ENCODE peak calls at places on chromosomes 11 and 22, in ten cellular contexts. Y is brain microvascular endothelial cell; D is ovary; I is cardiac fibroblast; T is kidney; A is GM06990; O is suprapubic skin; V is PC-9; U is epithelial cell of esophagus; S is CD8-positive, alpha-beta T cell. N is an unnamed sample.
A peak's percentile ranks its signal among the peaks of the same experiment; 100 is the strongest.

GRCh38 chr11:18329196-18329870 is 7.0 kb downstream of the GTF2H1 start:
- DNase-seq in Y (no peak), D (no peak), I (no peak), T (no peak), A (peak; percentile 54), O (no peak), V (peak; percentile 25), U (peak; percentile 77), S (no peak), N (no peak)

GRCh38 chr11:131498631-131499053 is 128.2 kb downstream of the NTM start:
- DNase-seq in Y (no peak), D (no peak), I (no peak), T (no peak), A (no peak), O (no peak), V (no peak), U (no peak), S (no peak), N (no peak)

GRCh38 chr11:117824571-117825537 is at the start of gene FXYD2:
- DNase-seq in Y (no peak), D (peak; percentile 77), I (peak; percentile 72), T (peak; percentile 92), A (no peak), O (peak; percentile 81), V (no peak), U (peak; percentile 34), S (no peak), N (no peak)

GRCh38 chr22:21823740-21824438 is 43.6 kb downstream of the MAPK1 start:
- DNase-seq in Y (peak; percentile 33), D (no peak), I (peak; percentile 27), T (no peak), A (no peak), O (no peak), V (no peak), U (no peak), S (no peak), N (no peak)

GRCh38 chr11:121070951-121071350 is 30.1 kb upstream of the TECTA start:
- DNase-seq in Y (no peak), D (no peak), I (no peak), T (no peak), A (no peak), O (no peak), V (no peak), U (no peak), S (no peak), N (no peak)

GRCh38 chr11:128324531-128325141 is 262.7 kb downstream of the ETS1 start:
- DNase-seq in Y (no peak), D (no peak), I (no peak), T (no peak), A (no peak), O (no peak), V (no peak), U (no peak), S (peak; percentile 72), N (no peak)

GRCh38 chr11:118913411-118914125 is 12.2 kb downstream of the BCL9L start:
- DNase-seq in Y (no peak), D (no peak), I (no peak), T (peak; percentile 77), A (peak; percentile 24), O (no peak), V (no peak), U (peak; percentile 39), S (peak; percentile 39), N (no peak)

GRCh38 chr11:74257934-74258553 is 53.4 kb downstream of the P4HA3 start:
- DNase-seq in Y (peak; percentile 49), D (peak; percentile 77), I (peak; percentile 81), T (no peak), A (no peak), O (no peak), V (no peak), U (peak; percentile 55), S (no peak), N (no peak)

GRCh38 chr11:69274531-69275016 is 19.4 kb upstream of the MYEOV start:
- DNase-seq in Y (no peak), D (no peak), I (no peak), T (peak; percentile 94), A (no peak), O (no peak), V (peak; percentile 95), U (peak; percentile 97), S (no peak), N (no peak)

GRCh38 chr22:49132009-49132408 is 695.7 kb downstream of the BRD1 start:
- DNase-seq in Y (no peak), D (no peak), I (no peak), T (no peak), A (no peak), O (peak; percentile 24), V (no peak), U (no peak), S (no peak), N (no peak)

GRCh38 chr11:47349521-47350095 is 2.9 kb downstream of the MYBPC3 start:
- DNase-seq in Y (no peak), D (no peak), I (no peak), T (no peak), A (no peak), O (no peak), V (no peak), U (no peak), S (no peak), N (no peak)

GRCh38 chr11:110147965-110148709 is 54.9 kb downstream of the ZC3H12C start:
- DNase-seq in Y (peak; percentile 87), D (no peak), I (peak; percentile 91), T (no peak), A (no peak), O (no peak), V (no peak), U (no peak), S (no peak), N (peak; percentile 57)

GRCh38 chr11:65607614-65608426 is 6.2 kb downstream of the MAP3K11 start:
- DNase-seq in Y (no peak), D (no peak), I (no peak), T (no peak), A (no peak), O (no peak), V (no peak), U (no peak), S (no peak), N (no peak)

GRCh38 chr11:65604258-65604657 is 8.7 kb upstream of the KCNK7 start:
- DNase-seq in Y (no peak), D (no peak), I (no peak), T (no peak), A (no peak), O (no peak), V (no peak), U (no peak), S (no peak), N (no peak)

GRCh38 chr11:65609711-65610110 is 4.3 kb downstream of the MAP3K11 start:
- DNase-seq in Y (no peak), D (no peak), I (no peak), T (no peak), A (no peak), O (no peak), V (no peak), U (no peak), S (no peak), N (no peak)

GRCh38 chr11:65609236-65609635 is 4.8 kb downstream of the MAP3K11 start:
- DNase-seq in Y (no peak), D (no peak), I (peak; percentile 68), T (no peak), A (no peak), O (no peak), V (no peak), U (no peak), S (no peak), N (no peak)

GRCh38 chr11:65606876-65607613 is 7.0 kb downstream of the MAP3K11 start:
- DNase-seq in Y (peak; percentile 91), D (peak; percentile 96), I (peak; percentile 98), T (peak; percentile 98), A (no peak), O (peak; percentile 95), V (no peak), U (peak; percentile 97), S (no peak), N (peak; percentile 55)
- H3K4me3 ChIP-seq in Y (peak overlapping the region; percentile 35), D (peak overlapping the region; percentile 36), I (peak overlapping the region; percentile 14), T (peak overlapping the region; percentile 9), A (no peak overlapping the region), O (peak overlapping the region; percentile 42), V (no peak overlapping the region), U (peak overlapping the region; percentile 28), S (no peak overlapping the region), N (no peak overlapping the region)

GRCh38 chr11:28566643-28567042 is 458.5 kb downstream of the METTL15 start:
- DNase-seq in Y (peak; percentile 99), D (peak; percentile 82), I (peak; percentile 96), T (peak; percentile 89), A (no peak), O (no peak), V (peak; percentile 49), U (peak; percentile 91), S (no peak), N (peak; percentile 87)
- H3K4me3 ChIP-seq in Y (peak overlapping the region; percentile 20), D (no peak overlapping the region), I (peak overlapping the region; percentile 24), T (peak overlapping the region; percentile 45), A (no peak overlapping the region), O (no peak overlapping the region), V (no peak overlapping the region), U (peak overlapping the region; percentile 37), S (no peak overlapping the region), N (peak overlapping the region; percentile 0)

GRCh38 chr11:125221499-125221898 is 56.9 kb downstream of the PKNOX2 start:
- DNase-seq in Y (no peak), D (no peak), I (no peak), T (no peak), A (no peak), O (no peak), V (no peak), U (no peak), S (no peak), N (no peak)
- H3K4me3 ChIP-seq in Y (no peak overlapping the region), D (no peak overlapping the region), I (no peak overlapping the region), T (no peak overlapping the region), A (no peak overlapping the region), O (no peak overlapping the region), V (no peak overlapping the region), U (no peak overlapping the region), S (no peak overlapping the region), N (no peak overlapping the region)

GRCh38 chr11:82465481-82465880 is 268.2 kb downstream of the FAM181B start:
- DNase-seq in Y (no peak), D (no peak), I (no peak), T (no peak), A (no peak), O (no peak), V (no peak), U (peak; percentile 16), S (no peak), N (no peak)
- H3K4me3 ChIP-seq in Y (no peak overlapping the region), D (no peak overlapping the region), I (no peak overlapping the region), T (no peak overlapping the region), A (no peak overlapping the region), O (no peak overlapping the region), V (no peak overlapping the region), U (no peak overlapping the region), S (no peak overlapping the region), N (no peak overlapping the region)

GRCh38 chr22:24207264-24208011 is 26.2 kb downstream of the SUSD2 start:
- DNase-seq in Y (no peak), D (no peak), I (peak; percentile 22), T (no peak), A (no peak), O (no peak), V (no peak), U (no peak), S (no peak), N (no peak)
- H3K4me3 ChIP-seq in Y (no peak overlapping the region), D (no peak overlapping the region), I (no peak overlapping the region), T (no peak overlapping the region), A (no peak overlapping the region), O (no peak overlapping the region), V (peak overlapping the region; percentile 27), U (no peak overlapping the region), S (no peak overlapping the region), N (no peak overlapping the region)